ENCODE peak calls at places on chromosomes 4 and X, in seven cellular contexts. K is SK-N-SH, Y is ureter, D is GM20000, Q is C1 segment of cervical spinal cord, P is germinal center, J is Right ventricle myocardium superior. H is an unnamed sample.

GRCh38 chr4:11710484-11710883 is 281.8 kb upstream of the HS3ST1 start:
- DNase-seq in Q (no peak), J (no peak), D (no peak), P (no peak), K (no peak), Y (no peak), H (peak)

GRCh38 chr4:16859031-16859430 is 39.4 kb downstream of the LDB2 start:
- DNase-seq in K (no peak), J (no peak), Y (no peak), D (no peak), P (no peak), Q (no peak), H (no peak)

GRCh38 chrX:13304052-13304451 is 15.8 kb downstream of the ATXN3L start:
- DNase-seq in P (no peak), Y (no peak), Q (no peak), D (no peak), K (no peak), J (no peak), H (peak)

GRCh38 chr4:143307536-143307935 is 29.1 kb upstream of the GAB1 start:
- DNase-seq in J (no peak), Q (no peak), K (no peak), Y (no peak), D (no peak), P (no peak), H (no peak)

GRCh38 chr4:9800878-9801277 is 19.4 kb downstream of the DRD5 start:
- DNase-seq in P (no peak), K (no peak), Q (no peak), J (no peak), D (no peak), Y (no peak), H (no peak)

GRCh38 chr4:106541253-106541652 is 172.7 kb upstream of the GIMD1 start:
- DNase-seq in P (no peak), Y (no peak), J (no peak), D (no peak), Q (no peak), K (no peak), H (peak)

GRCh38 chr4:140116442-140117104 is 37.4 kb downstream of the MAML3 start:
- DNase-seq in Y (no peak), K (peak), P (no peak), Q (no peak), D (no peak), J (no peak), H (peak)

GRCh38 chr4:19164334-19164733 is 1087.4 kb upstream of the SLIT2 start:
- DNase-seq in D (no peak), P (no peak), Q (no peak), J (no peak), Y (no peak), K (no peak), H (no peak)

GRCh38 chr4:155960522-155960921 is 6.9 kb upstream of the CTSO start:
- DNase-seq in Q (no peak), P (no peak), J (no peak), D (no peak), K (no peak), Y (no peak), H (no peak)

GRCh38 chr4:107721436-107722090 is 1.5 kb upstream of the PAPSS1 start:
- DNase-seq in D (peak), P (peak), J (peak), K (no peak), Y (no peak), Q (no peak), H (no peak)

GRCh38 chr4:24105183-24106039 is 215.6 kb upstream of the PPARGC1A start:
- DNase-seq in K (no peak), P (no peak), Y (no peak), J (no peak), D (no peak), Q (no peak), H (peak)

GRCh38 chrX:69032601-69033000 is 132.7 kb downstream of the PJA1 start:
- DNase-seq in J (no peak), D (no peak), Y (peak), P (no peak), Q (no peak), K (no peak), H (peak)

GRCh38 chrX:10015711-10016515 is 48.8 kb downstream of the CLDN34 start:
- DNase-seq in Y (no peak), P (peak), D (peak), J (peak), K (peak), Q (peak), H (peak)

GRCh38 chrX:103886624-103887023 is 54.6 kb upstream of the RAB9B start:
- DNase-seq in Y (no peak), K (no peak), J (no peak), P (no peak), Q (no peak), D (no peak), H (no peak)

GRCh38 chr4:121119715-121120114 is 44.4 kb downstream of the TNIP3 start:
- DNase-seq in P (no peak), J (no peak), D (no peak), Q (no peak), Y (no peak), K (no peak), H (no peak)

GRCh38 chr4:1562771-1563170 is 121.3 kb downstream of the FAM53A start:
- DNase-seq in Q (no peak), D (no peak), K (no peak), J (no peak), Y (no peak), P (no peak), H (no peak)

GRCh38 chr4:165723051-165723805 is 149.8 kb upstream of the TLL1 start:
- DNase-seq in Y (no peak), P (no peak), K (no peak), Q (no peak), J (no peak), D (no peak), H (no peak)

GRCh38 chr4:150664935-150665334 is 83.0 kb downstream of the MAB21L2 start:
- DNase-seq in Y (no peak), D (no peak), J (no peak), K (no peak), P (no peak), Q (no peak), H (peak)

GRCh38 chrX:69503228-69503834 is 795 bp upstream of the NALF2 start:
- DNase-seq in P (no peak), D (no peak), Q (peak), J (no peak), K (peak), Y (no peak), H (peak)

GRCh38 chr4:122762966-122763716 is 30.6 kb downstream of the BBS12 start:
- DNase-seq in P (no peak), Q (no peak), J (no peak), K (no peak), Y (no peak), D (no peak), H (no peak)

GRCh38 chr4:158163941-158164665 is 8.7 kb downstream of the GASK1B start:
- DNase-seq in K (no peak), D (no peak), J (no peak), Y (no peak), Q (no peak), P (no peak), H (no peak)

GRCh38 chr4:61373901-61374611 is 173.9 kb downstream of the ADGRL3 start:
- DNase-seq in Q (no peak), P (no peak), Y (no peak), J (no peak), D (no peak), K (no peak), H (peak)

GRCh38 chr4:4216261-4216660 is 10.5 kb downstream of the OTOP1 start:
- DNase-seq in K (no peak), P (no peak), D (no peak), Y (no peak), Q (no peak), J (no peak), H (no peak)

GRCh38 chr4:16952896-16953605 is 54.6 kb upstream of the LDB2 start:
- DNase-seq in J (no peak), Y (no peak), K (no peak), Q (no peak), D (no peak), P (no peak), H (no peak)

GRCh38 chr4:48651869-48652447 is 128.1 kb downstream of the FRYL start:
- DNase-seq in P (no peak), D (no peak), K (no peak), Y (no peak), J (no peak), Q (no peak), H (no peak)

GRCh38 chr4:86185659-86186058 is 174.2 kb downstream of the MAPK10 start:
- DNase-seq in Q (no peak), D (no peak), K (no peak), Y (no peak), J (no peak), P (no peak), H (no peak)

GRCh38 chr4:66430856-66431255 is 760.6 kb upstream of the EPHA5 start:
- DNase-seq in D (no peak), Q (no peak), Y (no peak), K (no peak), P (no peak), J (no peak), H (no peak)

GRCh38 chr4:6844986-6845385 is 62.5 kb downstream of the KIAA0232 start:
- DNase-seq in K (peak), P (no peak), D (no peak), Y (no peak), Q (no peak), J (no peak), H (no peak)

GRCh38 chr4:41639291-41639690 is 101.3 kb downstream of the LIMCH1 start:
- DNase-seq in P (no peak), K (no peak), D (no peak), Q (no peak), J (no peak), Y (no peak), H (no peak)

GRCh38 chrX:126448681-126449080 is 103.9 kb downstream of the DCAF12L1 start:
- DNase-seq in Q (no peak), P (no peak), Y (no peak), D (no peak), K (no peak), J (no peak), H (no peak)

GRCh38 chrX:47815901-47816845 is 20.5 kb upstream of the ZNF81 start:
- DNase-seq in P (no peak), D (no peak), J (no peak), Q (no peak), K (no peak), Y (no peak), H (peak)